ENCODE peak calls at places on chromosome 9, in ten cellular contexts. S is right atrium auricular region; W is IMR-90; A is cardiac muscle cell; J is ascending aorta; P is sigmoid colon; L is tibial nerve; B is Peyer's patch; U is CD8-positive, alpha-beta memory T cell; O is mucosa of descending colon. T is an unnamed sample.

GRCh38 chr9:119961774-119962408 is 592.7 kb upstream of the BRINP1 start:
- DNase-seq in S (no peak), W (peak; percentile 29), A (peak; percentile 58), J (no peak), P (no peak), L (no peak), B (peak; percentile 52), U (no peak), O (peak; percentile 61), T (peak; percentile 78)

GRCh38 chr9:124187311-124187710 is 70.4 kb upstream of the NEK6 start:
- DNase-seq in S (no peak), W (no peak), A (no peak), J (no peak), P (no peak), L (no peak), B (no peak), U (no peak), O (no peak), T (no peak)

GRCh38 chr9:134171316-134172197 is 7.2 kb upstream of the RNU6ATAC start:
- DNase-seq in S (peak; percentile 78), W (peak; percentile 28), A (peak; percentile 72), J (no peak), P (peak; percentile 84), L (peak; percentile 61), B (no peak), U (no peak), O (no peak), T (peak; percentile 69)

GRCh38 chr9:111810908-111811307 is 16.2 kb upstream of the SHOC1 start:
- DNase-seq in S (no peak), W (no peak), A (no peak), J (no peak), P (no peak), L (no peak), B (no peak), U (no peak), O (no peak), T (no peak)

GRCh38 chr9:113309204-113309813 is 6.1 kb upstream of the RNF183 start:
- DNase-seq in S (no peak), W (peak; percentile 59), A (peak; percentile 69), J (no peak), P (no peak), L (peak; percentile 19), B (peak; percentile 73), U (peak; percentile 21), O (no peak), T (no peak)

GRCh38 chr9:110426052-110426709 is 88.5 kb upstream of the TXNDC8 start:
- DNase-seq in S (no peak), W (peak; percentile 44), A (peak; percentile 50), J (no peak), P (no peak), L (no peak), B (no peak), U (no peak), O (no peak), T (no peak)

GRCh38 chr9:127919253-127919815 is 2.5 kb upstream of the ST6GALNAC4 start:
- DNase-seq in S (peak; percentile 98), W (peak; percentile 99), A (peak; percentile 98), J (peak; percentile 98), P (peak; percentile 96), L (peak; percentile 89), B (peak; percentile 93), U (no peak), O (peak; percentile 76), T (peak; percentile 92)

GRCh38 chr9:96048954-96049831 is 173.7 kb downstream of the ERCC6L2 start:
- DNase-seq in S (no peak), W (no peak), A (no peak), J (peak; percentile 89), P (peak; percentile 87), L (no peak), B (no peak), U (no peak), O (no peak), T (no peak)

GRCh38 chr9:37784291-37784639 is 599 bp downstream of the EXOSC3 start:
- DNase-seq in S (no peak), W (peak; percentile 14), A (no peak), J (no peak), P (no peak), L (no peak), B (no peak), U (no peak), O (no peak), T (no peak)

GRCh38 chr9:99451121-99451606 is 229.1 kb downstream of the SEC61B start:
- DNase-seq in S (no peak), W (no peak), A (no peak), J (no peak), P (peak; percentile 69), L (no peak), B (no peak), U (no peak), O (no peak), T (no peak)

GRCh38 chr9:19471737-19472648 is 63.2 kb downstream of the ACER2 start:
- DNase-seq in S (peak; percentile 82), W (peak; percentile 33), A (peak; percentile 73), J (peak; percentile 81), P (peak; percentile 77), L (peak; percentile 25), B (peak; percentile 67), U (peak; percentile 25), O (peak; percentile 42), T (peak; percentile 71)

GRCh38 chr9:447230-448025 is 232.8 kb downstream of the DOCK8 start:
- DNase-seq in S (no peak), W (peak; percentile 8), A (peak; percentile 32), J (no peak), P (no peak), L (no peak), B (peak; percentile 79), U (peak; percentile 33), O (no peak), T (no peak)

GRCh38 chr9:92492781-92493401 is 10.6 kb upstream of the ASPN start:
- DNase-seq in S (no peak), W (no peak), A (no peak), J (no peak), P (no peak), L (no peak), B (no peak), U (no peak), O (no peak), T (no peak)

GRCh38 chr9:80507611-80508010 is 935.8 kb downstream of the TLE4 start:
- DNase-seq in S (no peak), W (no peak), A (no peak), J (no peak), P (no peak), L (no peak), B (no peak), U (no peak), O (no peak), T (no peak)

DNA sequence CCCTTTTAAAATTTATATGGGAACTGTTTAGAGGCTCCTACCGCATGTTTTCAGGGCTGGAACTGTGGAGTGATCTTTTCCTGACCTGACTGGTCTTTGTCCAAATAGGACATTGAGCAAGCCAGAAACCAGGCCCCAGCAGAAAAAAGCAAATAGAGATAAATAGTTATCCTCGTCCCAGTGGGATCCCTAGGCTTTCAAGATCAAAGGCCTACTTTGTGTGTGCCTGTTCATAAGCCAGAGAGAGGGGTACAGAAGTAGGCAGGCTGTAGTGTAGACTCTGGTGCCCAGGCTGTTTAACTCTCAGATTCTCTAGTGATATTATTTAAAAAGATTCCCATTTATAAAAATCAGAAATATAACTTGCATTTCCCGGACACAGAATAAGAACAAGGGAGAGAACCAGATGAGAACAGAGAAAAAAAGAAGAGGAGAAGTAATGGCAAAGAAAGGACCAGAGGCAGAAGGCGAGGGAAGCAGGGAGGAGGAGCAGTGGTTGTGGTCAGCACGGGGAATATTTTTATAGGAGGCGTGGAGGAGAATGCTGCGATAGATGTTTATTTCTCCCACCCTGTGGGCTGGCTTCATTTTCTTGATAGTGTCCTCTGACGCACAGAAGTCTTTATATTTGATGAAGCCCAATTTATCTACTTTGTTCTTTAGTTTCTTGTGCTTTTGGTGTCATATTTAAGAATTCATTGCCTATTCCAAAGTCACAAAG is 101.2 kb downstream of the AOPEP start:
- DNase-seq in S (no peak), W (peak; percentile 52), A (peak; percentile 85), J (no peak), P (peak; percentile 70), L (peak; percentile 61), B (no peak), U (no peak), O (no peak), T (no peak)
- H3K4me3 ChIP-seq in S (no peak overlapping the region), W (no peak overlapping the region), A (no peak overlapping the region), J (no peak overlapping the region), P (no peak overlapping the region), L (no peak overlapping the region), B (no peak overlapping the region), U (no peak overlapping the region), O (no peak overlapping the region), T (no peak overlapping the region)

DNA sequence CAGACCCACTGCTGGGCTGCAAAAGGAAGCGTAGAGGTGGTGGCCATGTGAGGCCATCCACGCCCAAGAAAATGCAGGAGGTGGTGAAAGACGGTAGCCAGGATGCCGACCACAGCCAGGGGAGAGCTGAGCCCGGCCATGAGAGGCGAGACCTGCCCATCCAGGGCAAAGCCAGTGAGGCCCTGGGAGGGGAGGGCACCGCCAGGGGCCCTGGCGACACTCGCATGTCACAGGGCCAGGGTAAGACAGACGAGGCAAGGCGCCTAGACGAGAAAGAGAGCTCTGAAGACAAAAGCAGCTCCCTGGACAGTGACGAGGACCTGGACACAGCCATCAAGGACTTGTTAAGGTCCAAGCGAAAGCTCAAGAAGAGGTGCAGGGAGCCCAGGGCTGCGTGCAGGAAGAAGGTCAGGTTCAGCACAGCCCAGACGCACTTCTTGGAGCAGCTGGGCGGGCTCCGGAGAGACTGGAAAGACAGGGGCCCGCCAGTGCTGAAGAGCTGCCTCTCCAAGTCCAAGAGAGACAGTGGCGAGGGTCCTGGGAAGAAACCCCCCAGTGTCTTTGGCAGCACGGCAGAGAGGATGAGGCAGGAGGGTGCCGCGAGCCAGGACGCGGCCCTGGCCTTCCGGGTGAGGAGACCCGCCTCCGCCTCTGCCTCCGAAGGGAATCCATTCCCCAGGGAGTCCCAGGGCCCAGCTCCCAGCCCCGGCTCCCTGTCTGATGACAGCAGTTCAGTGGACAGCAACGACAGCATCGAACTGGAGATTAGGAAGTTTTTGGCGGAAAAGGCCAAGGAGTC is 6.9 kb downstream of the PPP1R26 start:
- DNase-seq in S (no peak), W (no peak), A (no peak), J (no peak), P (peak; percentile 50), L (no peak), B (no peak), U (no peak), O (no peak), T (no peak)
- H3K36me3 ChIP-seq in S (peaks cover 41% of the 10 kb centered on the region), W (peaks cover 36% of the 10 kb centered on the region), A (peaks cover 27% of the 10 kb centered on the region), J (peaks cover 46% of the 10 kb centered on the region), P (peaks cover 36% of the 10 kb centered on the region), L (no peaks in the 10 kb centered on the region), B (peaks cover 34% of the 10 kb centered on the region), U (no peaks in the 10 kb centered on the region), O (no peaks in the 10 kb centered on the region), T (peaks cover 58% of the 10 kb centered on the region)

DNA sequence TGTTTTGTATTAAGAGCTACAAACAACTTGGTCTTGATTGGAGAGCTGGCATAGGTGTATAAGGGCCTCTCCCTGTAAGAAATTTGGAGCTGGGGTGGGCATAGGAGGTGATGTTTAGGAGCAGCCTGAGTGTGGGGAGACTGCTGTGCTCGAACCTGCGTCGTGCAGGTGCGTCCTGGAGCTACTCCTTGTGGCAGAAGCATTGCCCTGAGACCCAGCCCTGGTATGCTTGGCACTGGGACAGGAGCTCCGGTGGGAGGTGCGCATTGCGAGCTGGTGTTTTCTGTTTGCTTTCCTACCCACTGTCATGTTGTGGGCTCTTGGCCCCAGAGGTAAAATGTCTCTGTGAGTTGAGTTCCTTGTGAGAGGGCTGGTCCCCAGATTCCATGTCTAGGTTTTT is 46.4 kb downstream of the EHMT1 start:
- DNase-seq in S (no peak), W (no peak), A (no peak), J (no peak), P (no peak), L (no peak), B (no peak), U (no peak), O (no peak), T (peak; percentile 30)
- H3K4me1 ChIP-seq in S (peaks cover 12% of the 10 kb centered on the region), W (peaks cover 4% of the 10 kb centered on the region), A (peaks cover 20% of the 10 kb centered on the region), J (peaks cover 2% of the 10 kb centered on the region), P (peaks cover 30% of the 10 kb centered on the region), L (peaks cover 26% of the 10 kb centered on the region), B (no peaks in the 10 kb centered on the region), U (peaks cover 11% of the 10 kb centered on the region), O (peaks cover 31% of the 10 kb centered on the region), T (peaks cover 23% of the 10 kb centered on the region)

GRCh38 chr9:21974230-21974541 is 20.0 kb downstream of the CDKN2A start:
- DNase-seq in S (no peak), W (no peak), A (no peak), J (no peak), P (no peak), L (no peak), B (no peak), U (no peak), O (no peak), T (no peak)
- H3K4me3 ChIP-seq in S (no peak overlapping the region), W (peak overlapping the region; percentile 75), A (peak overlapping the region; percentile 40), J (peak overlapping the region; percentile 58), P (no peak overlapping the region), L (peak overlapping the region; percentile 17), B (peak overlapping the region; percentile 57), U (no peak overlapping the region), O (no peak overlapping the region), T (peak overlapping the region; percentile 52)